ENCODE peak calls at places on chromosomes 11 and 22, in four cellular contexts. J is fibroblast of lung, R is Panc1, Z is fibroblast of pulmonary artery. B is an unnamed sample.

GRCh38 chr11:134913999-134914590 is 502.1 kb upstream of the B3GAT1 start:
- DNase-seq in J (no peak), Z (no peak), R (no peak), B (no peak)

GRCh38 chr11:2377511-2378443 is 667 bp downstream of the CD81 start:
- DNase-seq in Z (peak), R (no peak), J (peak), B (no peak)

GRCh38 chr11:127470485-127470884 is 469.9 kb upstream of the KIRREL3 start:
- DNase-seq in J (no peak), R (peak), Z (no peak), B (no peak)

GRCh38 chr22:38009000-38009806 is 24.8 kb upstream of the SOX10 start:
- DNase-seq in R (no peak), J (no peak), Z (no peak), B (no peak)

GRCh38 chr22:38953577-38954413 is 3.6 kb upstream of the APOBEC3A start:
- DNase-seq in J (no peak), R (no peak), Z (no peak), B (no peak)

GRCh38 chr11:17393472-17393871 is 5.0 kb upstream of the KCNJ11 start:
- DNase-seq in J (no peak), Z (no peak), R (no peak), B (no peak)

GRCh38 chr11:22634897-22635629 is 9.4 kb upstream of the FANCF start:
- DNase-seq in Z (peak), R (no peak), J (peak), B (no peak)

GRCh38 chr22:39498368-39498767 is 3.7 kb upstream of the MIEF1 start:
- DNase-seq in J (no peak), Z (no peak), R (no peak), B (no peak)

GRCh38 chr11:65788801-65789200 is 1.9 kb downstream of the OVOL1 start:
- DNase-seq in R (no peak), J (no peak), Z (no peak), B (no peak)

GRCh38 chr22:39524089-39524752 is 3.9 kb downstream of the ATF4 start:
- DNase-seq in J (no peak), Z (no peak), R (no peak), B (no peak)

GRCh38 chr11:2272946-2273280 is 2.5 kb upstream of the ASCL2 start:
- DNase-seq in R (no peak), Z (no peak), J (no peak), B (no peak)

GRCh38 chr22:29707471-29707870 is 12.3 kb upstream of the CABP7 start:
- DNase-seq in Z (no peak), R (no peak), J (no peak), B (no peak)

GRCh38 chr11:134701564-134702165 is 289.6 kb upstream of the B3GAT1 start:
- DNase-seq in J (no peak), Z (no peak), R (no peak), B (no peak)

DNA sequence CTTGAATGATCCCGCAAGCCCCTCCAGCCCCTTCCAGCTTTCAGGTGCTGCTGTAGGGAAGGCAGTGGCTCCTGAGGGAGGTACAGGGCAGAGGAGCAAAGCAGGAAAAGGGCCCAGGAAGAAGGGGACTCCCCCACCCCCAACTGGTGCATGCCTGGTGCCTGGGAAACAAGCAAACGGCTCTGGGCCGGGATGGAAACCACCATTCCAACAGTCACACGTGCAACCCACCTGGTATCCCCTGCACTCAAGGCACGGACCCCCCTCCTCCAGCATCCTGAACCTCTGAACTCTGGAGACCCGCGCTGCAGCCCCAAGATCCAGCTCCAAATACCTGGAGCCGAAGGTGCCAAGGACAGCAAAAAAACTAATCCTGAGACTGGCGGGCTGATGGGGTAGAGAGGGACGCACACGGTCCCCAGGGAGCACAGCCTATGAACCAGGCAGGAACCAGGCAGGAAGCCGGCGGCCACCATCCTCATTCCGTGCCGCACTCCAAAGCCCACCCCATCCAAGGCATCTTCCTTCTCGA is 537 bp downstream of the SCN4B start:
- DNase-seq in Z (no peak), R (no peak), J (no peak), B (no peak)
- H3K4me3 ChIP-seq in Z (peak), R (peak), J (peak), B (peak)

GRCh38 chr11:13668102-13668956 is at the start of gene FAR1:
- DNase-seq in R (peak), J (peak), Z (peak), B (peak)

GRCh38 chr11:13667245-13667644 is 1.2 kb upstream of the FAR1 start:
- DNase-seq in R (no peak), J (no peak), Z (no peak), B (no peak)

GRCh38 chr11:13667795-13668101 is 720 bp upstream of the FAR1 start:
- DNase-seq in J (no peak), R (no peak), Z (no peak), B (no peak)

GRCh38 chr11:13668957-13669521 is 571 bp downstream of the FAR1 start:
- DNase-seq in J (peak), R (no peak), Z (peak), B (no peak)

GRCh38 chr11:13666708-13667107 is 1.8 kb upstream of the FAR1 start:
- DNase-seq in R (no peak), Z (no peak), J (no peak), B (no peak)
- TF ChIP-seq CTCF in R (no peak), Z (no peak), J (no peak), B (no peak)

GRCh38 chr22:45284705-45285305 is at the start of gene UPK3A:
- DNase-seq in R (no peak), J (no peak), Z (no peak), B (no peak)
- H3K4me3 ChIP-seq in R (peak), J (peak), Z (no peak), B (peak)

DNA sequence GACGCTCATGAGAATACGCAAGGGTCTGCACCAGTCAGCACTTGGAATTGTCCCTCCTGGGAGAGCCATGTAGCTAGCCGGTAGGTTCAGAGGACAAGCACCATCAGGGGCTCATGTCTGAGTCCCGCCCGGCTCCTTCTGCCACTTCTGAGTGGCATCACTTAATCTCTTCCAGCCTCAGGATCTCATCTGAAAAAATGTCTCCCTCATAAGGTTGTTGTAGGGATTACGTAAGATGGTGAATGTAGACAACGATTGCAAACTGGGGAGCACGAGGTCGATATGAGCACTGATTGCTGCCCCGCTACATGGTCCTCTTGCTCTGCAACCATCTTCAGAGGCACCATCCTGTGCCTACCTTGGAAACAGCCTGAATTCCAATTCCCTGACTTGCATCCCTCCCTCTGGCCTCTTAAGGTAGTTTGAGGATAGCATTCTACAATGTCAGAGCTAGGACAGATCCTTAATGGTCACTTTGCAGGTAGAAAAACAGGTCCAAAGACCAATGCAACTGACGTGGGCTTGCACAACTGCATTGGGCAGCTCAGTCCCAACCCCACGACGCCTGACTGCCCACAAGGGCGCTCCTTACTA is 115.8 kb upstream of the TMEM45B start:
- DNase-seq in J (no peak), Z (no peak), R (no peak), B (no peak)
- TF ChIP-seq CTCF in J (no peak), Z (no peak), R (no peak), B (no peak)

GRCh38 chr11:67435727-67436458 is 1.6 kb downstream of the PTPRCAP start:
- DNase-seq in J (no peak), Z (no peak), R (no peak), B (no peak)
- H3K4me3 ChIP-seq in J (no peak), Z (no peak), R (no peak), B (no peak)

B was measured in astrocyte of the cerebellum.